ENCODE peak calls at places on chromosomes 6 and 20, in five cellular contexts. X is mesenchymal stem cell, I is AG20443, V is T-helper 17 cell, F is BJ. G is an unnamed sample.

GRCh38 chr20:35187584-35188190 is 15.8 kb downstream of the PROCR start:
- DNase-seq in X (peak), I (no peak), V (no peak), F (no peak), G (no peak)

GRCh38 chr6:1001655-1002349 is 308.9 kb upstream of the EXOC2 start:
- DNase-seq in X (no peak), I (peak), V (no peak), F (no peak), G (no peak)

GRCh38 chr20:17044920-17045319 is 181.9 kb upstream of the PCSK2 start:
- DNase-seq in X (no peak), I (no peak), V (no peak), F (no peak), G (no peak)

GRCh38 chr6:25202505-25202904 is 76.7 kb upstream of the CARMIL1 start:
- DNase-seq in X (peak), I (peak), V (no peak), F (peak), G (peak)

GRCh38 chr20:14986026-14986655 is 648.7 kb upstream of the FLRT3 start:
- DNase-seq in X (no peak), I (no peak), V (no peak), F (no peak), G (no peak)

GRCh38 chr6:137222376-137222775 is 3.2 kb upstream of the IFNGR1 start:
- DNase-seq in X (no peak), I (no peak), V (no peak), F (no peak), G (no peak)

GRCh38 chr6:101705866-101706265 is 312.4 kb downstream of the GRIK2 start:
- DNase-seq in X (no peak), I (no peak), V (no peak), F (no peak), G (no peak)

GRCh38 chr6:72553531-72554202 is 68.2 kb upstream of the KCNQ5 start:
- DNase-seq in X (peak), I (peak), V (no peak), F (peak), G (peak)

GRCh38 chr6:43608310-43608763 is 20.7 kb downstream of the GTPBP2 start:
- DNase-seq in X (peak), I (peak), V (peak), F (no peak), G (peak)

GRCh38 chr6:169503556-169503955 is 198.3 kb downstream of the WDR27 start:
- DNase-seq in X (no peak), I (peak), V (no peak), F (peak), G (no peak)